ENCODE peak calls at places on chromosomes 16 and 17, in four cellular contexts. One of them, this sample, is unnamed.

GRCh38 chr17:12081720-12082119 is 61.0 kb downstream of the MAP2K4 start:
- DNase-seq in A549: no peak
- DNase-seq in SK-N-SH: no peak
- DNase-seq in GM12878: no peak
- DNase-seq in this sample: no peak

GRCh38 chr16:81266680-81267095 is 28.2 kb downstream of the BCO1 start:
- DNase-seq in A549: no peak
- DNase-seq in SK-N-SH: no peak
- DNase-seq in GM12878: no peak
- DNase-seq in this sample: no peak

GRCh38 chr17:77353684-77354419 is 213.1 kb downstream of the SEC14L1 start:
- DNase-seq in A549: no peak
- DNase-seq in SK-N-SH: no peak
- DNase-seq in GM12878: no peak
- DNase-seq in this sample: no peak

GRCh38 chr16:19868421-19868820 is 16.2 kb downstream of the GPRC5B start:
- DNase-seq in A549: no peak
- DNase-seq in SK-N-SH: no peak
- DNase-seq in GM12878: no peak
- DNase-seq in this sample: no peak

GRCh38 chr17:70375406-70375805 is 206.1 kb downstream of the KCNJ2 start:
- DNase-seq in A549: no peak
- DNase-seq in SK-N-SH: no peak
- DNase-seq in GM12878: no peak
- DNase-seq in this sample: no peak

GRCh38 chr17:52145496-52145895 is 13.0 kb downstream of the CA10 start:
- DNase-seq in A549: no peak
- DNase-seq in SK-N-SH: no peak
- DNase-seq in GM12878: no peak
- DNase-seq in this sample: no peak

GRCh38 chr16:77723108-77723514 is 797 bp downstream of the NUDT7 start:
- DNase-seq in A549: no peak
- DNase-seq in SK-N-SH: peak
- DNase-seq in GM12878: no peak
- DNase-seq in this sample: no peak

GRCh38 chr16:69535123-69536050 is 30.4 kb upstream of the NFAT5 start:
- DNase-seq in A549: no peak
- DNase-seq in SK-N-SH: no peak
- DNase-seq in GM12878: no peak
- DNase-seq in this sample: no peak

GRCh38 chr17:56393156-56393555 is 200.3 kb upstream of the NOG start:
- DNase-seq in A549: no peak
- DNase-seq in SK-N-SH: no peak
- DNase-seq in GM12878: no peak
- DNase-seq in this sample: no peak

GRCh38 chr16:11094075-11094593 is 149.8 kb downstream of the CLEC16A start:
- DNase-seq in A549: no peak
- DNase-seq in SK-N-SH: no peak
- DNase-seq in GM12878: peak
- DNase-seq in this sample: no peak

GRCh38 chr17:72117748-72118587 is 2.9 kb upstream of the SOX9 start:
- DNase-seq in A549: no peak
- DNase-seq in SK-N-SH: peak
- DNase-seq in GM12878: no peak
- DNase-seq in this sample: no peak

GRCh38 chr17:27414686-27415085 is 41.6 kb upstream of the KSR1 start:
- DNase-seq in A549: no peak
- DNase-seq in SK-N-SH: no peak
- DNase-seq in GM12878: no peak
- DNase-seq in this sample: no peak

GRCh38 chr16:85231959-85232358 is 119.7 kb upstream of the CIBAR2 start:
- DNase-seq in A549: no peak
- DNase-seq in SK-N-SH: no peak
- DNase-seq in GM12878: no peak
- DNase-seq in this sample: no peak

GRCh38 chr17:41352597-41353366 is 2.2 kb upstream of the KRT33A start:
- DNase-seq in A549: no peak
- DNase-seq in SK-N-SH: no peak
- DNase-seq in GM12878: no peak
- DNase-seq in this sample: no peak

GRCh38 chr17:64773836-64774761 is 112.0 kb upstream of the SMURF2 start:
- DNase-seq in A549: peak
- DNase-seq in SK-N-SH: peak
- DNase-seq in GM12878: no peak
- DNase-seq in this sample: peak

GRCh38 chr17:80339118-80339517 is 75.8 kb upstream of the ENDOV start:
- DNase-seq in A549: no peak
- DNase-seq in SK-N-SH: no peak
- DNase-seq in GM12878: no peak
- DNase-seq in this sample: no peak

GRCh38 chr17:39696731-39697130 is 3.1 kb upstream of the ERBB2 start:
- DNase-seq in A549: no peak
- DNase-seq in SK-N-SH: no peak
- DNase-seq in GM12878: no peak
- DNase-seq in this sample: no peak

GRCh38 chr16:80570106-80570478 is 29.3 kb downstream of the DYNLRB2 start:
- DNase-seq in A549: no peak
- DNase-seq in SK-N-SH: no peak
- DNase-seq in GM12878: no peak
- DNase-seq in this sample: no peak

GRCh38 chr16:53619247-53619646 is 84.4 kb downstream of the RPGRIP1L start:
- DNase-seq in A549: no peak
- DNase-seq in SK-N-SH: no peak
- DNase-seq in GM12878: no peak
- DNase-seq in this sample: no peak

GRCh38 chr17:77475012-77475976 is 334.5 kb downstream of the SEC14L1 start:
- DNase-seq in A549: no peak
- DNase-seq in SK-N-SH: no peak
- DNase-seq in GM12878: no peak
- DNase-seq in this sample: no peak

GRCh38 chr17:3879181-3879580 is 13.7 kb downstream of the CAMKK1 start:
- DNase-seq in A549: no peak
- DNase-seq in SK-N-SH: peak
- DNase-seq in GM12878: no peak
- DNase-seq in this sample: no peak

GRCh38 chr17:62562656-62563055 is 64.8 kb upstream of the MRC2 start:
- DNase-seq in A549: no peak
- DNase-seq in SK-N-SH: no peak
- DNase-seq in GM12878: no peak
- DNase-seq in this sample: peak

GRCh38 chr17:78903101-78903779 is at the start of gene CEP295NL:
- DNase-seq in A549: peak
- DNase-seq in SK-N-SH: peak
- DNase-seq in GM12878: no peak
- DNase-seq in this sample: peak

GRCh38 chr17:76196675-76197074 is 43.6 kb downstream of the RNF157 start:
- DNase-seq in A549: no peak
- DNase-seq in SK-N-SH: no peak
- DNase-seq in GM12878: no peak
- DNase-seq in this sample: no peak

GRCh38 chr17:2302740-2303277 is 776 bp downstream of the SMG6 start:
- DNase-seq in A549: no peak
- DNase-seq in SK-N-SH: peak
- DNase-seq in GM12878: no peak
- DNase-seq in this sample: no peak

GRCh38 chr16:19090916-19091315 is 22.8 kb upstream of the ITPRIPL2 start:
- DNase-seq in A549: no peak
- DNase-seq in SK-N-SH: no peak
- DNase-seq in GM12878: no peak
- DNase-seq in this sample: no peak

GRCh38 chr17:27533874-27534815 is 77.9 kb downstream of the KSR1 start:
- DNase-seq in A549: no peak
- DNase-seq in SK-N-SH: no peak
- DNase-seq in GM12878: no peak
- DNase-seq in this sample: no peak

GRCh38 chr17:7307686-7308624 is 527 bp downstream of the EIF5A start:
- DNase-seq in A549: peak
- DNase-seq in SK-N-SH: peak
- DNase-seq in GM12878: no peak
- DNase-seq in this sample: no peak

GRCh38 chr17:77372444-77373297 is 231.9 kb downstream of the SEC14L1 start:
- DNase-seq in A549: no peak
- DNase-seq in SK-N-SH: peak
- DNase-seq in GM12878: no peak
- DNase-seq in this sample: peak

GRCh38 chr17:16286947-16287562 is 66.2 kb downstream of the CENPV start:
- DNase-seq in A549: no peak
- DNase-seq in SK-N-SH: no peak
- DNase-seq in GM12878: peak
- DNase-seq in this sample: no peak

GRCh38 chr16:10957771-10958486 is 13.6 kb downstream of the CLEC16A start:
- DNase-seq in A549: no peak
- DNase-seq in SK-N-SH: no peak
- DNase-seq in GM12878: no peak
- DNase-seq in this sample: no peak

GRCh38 chr17:79843917-79844815 is 4.9 kb upstream of the CBX4 start:
- DNase-seq in A549: peak
- DNase-seq in SK-N-SH: peak
- DNase-seq in GM12878: no peak
- DNase-seq in this sample: no peak

GRCh38 chr16:67114793-67115192 is 5.1 kb downstream of the PHAF1 start:
- DNase-seq in A549: no peak
- DNase-seq in SK-N-SH: no peak
- DNase-seq in GM12878: no peak
- DNase-seq in this sample: no peak

GRCh38 chr16:1309888-1310831 is 724 bp downstream of the UBE2I start:
- DNase-seq in A549: no peak
- DNase-seq in SK-N-SH: peak
- DNase-seq in GM12878: no peak
- DNase-seq in this sample: no peak

GRCh38 chr16:24041834-24042631 is 206.2 kb downstream of the PRKCB start:
- DNase-seq in A549: peak
- DNase-seq in SK-N-SH: peak
- DNase-seq in GM12878: peak
- DNase-seq in this sample: peak

GRCh38 chr17:76644995-76645394 is 1.4 kb upstream of the ST6GALNAC1 start:
- DNase-seq in A549: no peak
- DNase-seq in SK-N-SH: no peak
- DNase-seq in GM12878: no peak
- DNase-seq in this sample: no peak

GRCh38 chr16:72645526-72645925 is 402.4 kb downstream of the ZFHX3 start:
- DNase-seq in A549: no peak
- DNase-seq in SK-N-SH: no peak
- DNase-seq in GM12878: no peak
- DNase-seq in this sample: no peak

GRCh38 chr17:49404906-49405305 is 9.8 kb downstream of the PHB1 start:
- DNase-seq in A549: no peak
- DNase-seq in SK-N-SH: no peak
- DNase-seq in GM12878: no peak
- DNase-seq in this sample: no peak

DNA sequence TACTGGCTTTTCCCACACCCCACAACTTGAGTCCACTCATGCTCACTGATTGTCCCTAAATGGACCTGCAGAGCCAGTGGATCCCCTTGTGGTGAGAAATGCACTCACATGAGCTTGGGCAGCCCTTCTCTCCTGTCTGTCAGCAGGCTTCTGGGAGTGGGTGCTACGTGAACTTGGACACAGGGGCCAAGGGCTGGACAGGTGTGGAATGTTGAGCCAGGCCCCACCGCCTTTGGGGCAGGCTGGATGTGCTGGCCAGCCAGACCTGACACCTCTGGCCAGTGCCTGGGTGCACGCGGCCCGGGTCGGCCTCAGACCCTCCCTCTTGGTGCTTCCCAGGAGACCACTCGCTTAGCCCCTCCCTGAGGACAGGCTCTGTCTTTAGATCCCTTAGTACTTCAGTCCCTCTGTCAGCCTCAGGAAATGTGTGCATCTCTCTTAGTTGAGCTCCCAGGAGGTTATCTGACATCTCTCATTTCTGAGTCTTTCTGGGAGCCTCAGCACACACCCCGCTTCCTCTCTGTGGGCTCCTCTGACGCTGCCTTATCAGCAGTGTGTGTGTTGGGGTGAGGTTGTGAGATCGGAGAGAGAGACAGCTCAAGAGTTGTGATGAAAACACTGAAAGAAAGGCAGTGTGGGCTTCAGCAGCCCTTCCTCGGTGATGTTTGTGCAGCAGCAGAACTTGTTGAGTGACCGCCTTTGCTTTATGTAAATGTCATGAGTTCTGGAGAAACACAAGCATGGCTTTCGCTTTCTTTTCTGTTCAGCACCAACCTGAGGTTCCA is 117.0 kb downstream of the RAB11FIP4 start:
- DNase-seq in A549: peak
- DNase-seq in SK-N-SH: no peak
- DNase-seq in GM12878: peak
- DNase-seq in this sample: peak
- TF ChIP-seq PBX3 in A549: no peak
- TF ChIP-seq PBX3 in SK-N-SH: no peak
- TF ChIP-seq PBX3 in GM12878: peak
- TF ChIP-seq PBX3 in this sample: no peak

GRCh38 chr16:9441021-9441420 is 349.6 kb downstream of the HAPSTR1 start:
- DNase-seq in A549: no peak
- DNase-seq in SK-N-SH: no peak
- DNase-seq in GM12878: no peak
- DNase-seq in this sample: peak
- TF ChIP-seq PBX3 in A549: no peak
- TF ChIP-seq PBX3 in SK-N-SH: no peak
- TF ChIP-seq PBX3 in GM12878: no peak
- TF ChIP-seq PBX3 in this sample: no peak

GRCh38 chr17:17516941-17517720 is 20.9 kb upstream of the RASD1 start:
- DNase-seq in A549: no peak
- DNase-seq in SK-N-SH: no peak
- DNase-seq in GM12878: no peak
- DNase-seq in this sample: no peak
- TF ChIP-seq PBX3 in A549: no peak
- TF ChIP-seq PBX3 in SK-N-SH: no peak
- TF ChIP-seq PBX3 in GM12878: no peak
- TF ChIP-seq PBX3 in this sample: no peak

DNA sequence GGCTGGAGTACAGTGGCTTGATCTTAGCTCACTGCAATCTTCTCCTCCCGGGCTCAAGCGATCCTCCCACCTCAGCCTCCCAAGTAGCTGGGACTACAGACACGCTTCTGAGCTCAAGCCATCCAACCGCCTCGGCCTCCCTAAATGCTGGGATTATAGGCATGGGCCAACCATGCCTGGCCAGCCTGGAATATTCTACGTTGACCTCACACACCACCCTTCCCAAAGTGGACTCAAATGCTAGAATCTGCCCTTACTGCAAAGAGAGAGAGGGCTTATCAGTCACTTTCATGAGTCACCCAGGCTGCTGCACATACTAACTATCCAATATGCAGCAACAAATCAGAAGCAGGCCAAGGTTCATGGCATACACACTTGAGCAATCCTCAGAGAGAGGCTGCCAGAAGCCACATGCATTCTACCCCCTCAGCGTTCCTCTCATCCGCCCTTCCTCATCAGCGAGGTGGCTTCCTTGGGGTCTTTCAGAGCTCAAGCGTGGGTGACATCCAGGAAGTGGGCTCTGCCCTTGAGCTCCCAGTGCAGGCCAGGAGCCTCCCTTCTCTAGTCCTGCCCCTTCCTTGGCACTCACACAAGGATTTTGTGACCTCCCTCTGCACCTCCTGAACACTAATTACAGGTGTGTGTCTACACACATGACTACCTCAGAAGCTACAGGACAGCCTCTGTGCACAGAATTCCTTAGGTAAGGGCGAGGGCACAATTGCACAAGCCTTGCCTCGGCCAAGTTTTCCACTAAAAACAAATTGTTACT is 24.8 kb upstream of the SIAH1 start:
- DNase-seq in A549: peak
- DNase-seq in SK-N-SH: no peak
- DNase-seq in GM12878: no peak
- DNase-seq in this sample: peak
- TF ChIP-seq PBX3 in A549: no peak
- TF ChIP-seq PBX3 in SK-N-SH: no peak
- TF ChIP-seq PBX3 in GM12878: no peak
- TF ChIP-seq PBX3 in this sample: no peak

GRCh38 chr16:4133897-4134372 is 17.7 kb upstream of the ADCY9 start:
- DNase-seq in A549: no peak
- DNase-seq in SK-N-SH: no peak
- DNase-seq in GM12878: no peak
- DNase-seq in this sample: no peak
- TF ChIP-seq PBX3 in A549: no peak
- TF ChIP-seq PBX3 in SK-N-SH: no peak
- TF ChIP-seq PBX3 in GM12878: no peak
- TF ChIP-seq PBX3 in this sample: no peak